ENCODE peak calls at places on chromosomes 3 and 15, in six cellular contexts. K is astrocyte of the spinal cord, A is activated T-helper 1 cell treated with Interleukin-2 at 50 U/mL for 16 hours, Y is AG04450, J is B cell, Z is SJCRH30. R is an unnamed sample.

GRCh38 chr3:114846252-114846651 is 300.8 kb downstream of the ZBTB20 start:
- DNase-seq in Z (no peak), Y (no peak), J (no peak), K (no peak), A (no peak), R (no peak)

GRCh38 chr3:42014949-42015533 is 53.1 kb upstream of the ULK4 start:
- DNase-seq in Y (no peak), J (peak), Z (peak), A (no peak), K (peak), R (no peak)

GRCh38 chr3:72258786-72259185 is 473.8 kb upstream of the PROK2 start:
- DNase-seq in J (peak), Z (no peak), Y (no peak), K (no peak), A (no peak), R (no peak)

GRCh38 chr15:92992712-92993111 is 92.6 kb downstream of the CHD2 start:
- DNase-seq in A (no peak), Y (no peak), J (no peak), K (no peak), Z (peak), R (no peak)

GRCh38 chr3:55162031-55162784 is 234.3 kb upstream of the LRTM1 start:
- DNase-seq in A (no peak), J (no peak), Z (peak), Y (no peak), K (peak), R (peak)

GRCh38 chr3:12946661-12947316 is 105.4 kb upstream of the RPL32 start:
- DNase-seq in K (peak), A (no peak), Z (no peak), Y (no peak), J (no peak), R (no peak)

GRCh38 chr3:64685800-64686445 is 1.9 kb downstream of the ADAMTS9 start:
- DNase-seq in K (peak), Y (peak), J (no peak), A (no peak), Z (peak), R (peak)

GRCh38 chr3:79297242-79297641 is 470.6 kb downstream of the ROBO1 start:
- DNase-seq in K (peak), J (no peak), Z (peak), A (no peak), Y (peak), R (peak)

GRCh38 chr3:69292959-69293574 is 92.8 kb downstream of the FRMD4B start:
- DNase-seq in Y (no peak), A (no peak), Z (no peak), K (no peak), J (no peak), R (no peak)

GRCh38 chr15:72554471-72555425 is 80.6 kb downstream of the ARIH1 start:
- DNase-seq in J (no peak), K (peak), A (no peak), Z (no peak), Y (peak), R (peak)

GRCh38 chr3:37907906-37908305 is 46.2 kb downstream of the CTDSPL start:
- DNase-seq in J (no peak), A (no peak), K (peak), Y (no peak), Z (peak), R (peak)

GRCh38 chr3:59880717-59881116 is 830.9 kb upstream of the CFAP20DC start:
- DNase-seq in Y (no peak), Z (no peak), J (no peak), A (no peak), K (no peak), R (no peak)

GRCh38 chr15:60324706-60325438 is 72.9 kb downstream of the ANXA2 start:
- DNase-seq in Y (no peak), A (no peak), J (no peak), K (no peak), Z (peak), R (peak)

GRCh38 chr3:123404391-123404790 is 44.5 kb downstream of the ADCY5 start:
- DNase-seq in Y (no peak), J (no peak), K (peak), A (no peak), Z (no peak), R (peak)

GRCh38 chr15:47429376-47429775 is 287.9 kb upstream of the SEMA6D start:
- DNase-seq in K (peak), A (no peak), Y (no peak), Z (no peak), J (no peak), R (peak)

GRCh38 chr15:48754011-48754410 is 56.9 kb downstream of the CEP152 start:
- DNase-seq in A (no peak), K (no peak), J (no peak), Y (no peak), Z (no peak), R (no peak)

GRCh38 chr3:160152638-160153037 is 72.6 kb upstream of the C3orf80 start:
- DNase-seq in A (no peak), Y (no peak), J (no peak), K (no peak), Z (no peak), R (no peak)

GRCh38 chr3:155585384-155585783 is 159.5 kb downstream of the PLCH1 start:
- DNase-seq in Y (no peak), A (no peak), J (no peak), Z (no peak), K (no peak), R (no peak)

GRCh38 chr3:9008550-9009255 is 45.4 kb upstream of the RAD18 start:
- DNase-seq in J (no peak), Y (no peak), Z (no peak), A (no peak), K (no peak), R (no peak)

GRCh38 chr3:21330293-21330692 is 420.7 kb downstream of the ZNF385D start:
- DNase-seq in K (no peak), J (no peak), Y (no peak), Z (no peak), A (no peak), R (no peak)

GRCh38 chr3:8599146-8599545 is 45.5 kb downstream of the SSUH2 start:
- DNase-seq in K (no peak), J (no peak), Y (no peak), A (no peak), Z (peak), R (no peak)

GRCh38 chr3:110680365-110680909 is 391.2 kb upstream of the NECTIN3 start:
- DNase-seq in Y (no peak), Z (no peak), A (no peak), J (no peak), K (no peak), R (no peak)

GRCh38 chr3:156483961-156484787 is 70.7 kb downstream of the SSR3 start:
- DNase-seq in A (peak), K (peak), Y (no peak), Z (peak), J (no peak), R (peak)

R was measured in choroid plexus epithelial cell.